ENCODE peak calls at places on chromosomes 6 and 20, in seven cellular contexts. One of them, this sample, is unnamed.

GRCh38 chr6:39029156-39030011 is 19.2 kb upstream of the GLP1R start:
- DNase-seq in A549: peak; percentile 4
- DNase-seq in IMR-90: no peak
- DNase-seq in psoas muscle: no peak
- DNase-seq in suprapubic skin: no peak
- DNase-seq in neural progenitor cell: peak; percentile 61
- DNase-seq in heart left ventricle: no peak
- DNase-seq in this sample: no peak

GRCh38 chr6:106163446-106163965 is 77.4 kb downstream of the PRDM1 start:
- DNase-seq in A549: no peak
- DNase-seq in heart left ventricle: peak; percentile 40
- DNase-seq in psoas muscle: peak; percentile 23
- DNase-seq in suprapubic skin: no peak
- DNase-seq in IMR-90: peak; percentile 76
- DNase-seq in neural progenitor cell: peak; percentile 29
- DNase-seq in this sample: no peak

GRCh38 chr20:5002077-5002413 is 735 bp upstream of the SLC23A2 start:
- DNase-seq in psoas muscle: no peak
- DNase-seq in IMR-90: no peak
- DNase-seq in suprapubic skin: no peak
- DNase-seq in heart left ventricle: no peak
- DNase-seq in neural progenitor cell: peak; percentile 18
- DNase-seq in A549: no peak
- DNase-seq in this sample: no peak

GRCh38 chr20:49187330-49188100 is 619 bp downstream of the STAU1 start:
- DNase-seq in suprapubic skin: no peak
- DNase-seq in neural progenitor cell: peak; percentile 70
- DNase-seq in IMR-90: no peak
- DNase-seq in A549: no peak
- DNase-seq in psoas muscle: no peak
- DNase-seq in heart left ventricle: no peak
- DNase-seq in this sample: no peak

GRCh38 chr20:11891081-11891826 is 26.4 kb upstream of the BTBD3 start:
- DNase-seq in suprapubic skin: no peak
- DNase-seq in IMR-90: peak; percentile 34
- DNase-seq in heart left ventricle: peak; percentile 72
- DNase-seq in A549: peak; percentile 43
- DNase-seq in psoas muscle: peak; percentile 68
- DNase-seq in neural progenitor cell: peak; percentile 84
- DNase-seq in this sample: no peak

GRCh38 chr6:56490994-56491393 is 151.7 kb downstream of the DST start:
- DNase-seq in suprapubic skin: no peak
- DNase-seq in A549: no peak
- DNase-seq in psoas muscle: no peak
- DNase-seq in neural progenitor cell: no peak
- DNase-seq in heart left ventricle: no peak
- DNase-seq in IMR-90: peak; percentile 44
- DNase-seq in this sample: no peak

GRCh38 chr6:115706981-115707380 is 353.7 kb downstream of the FRK start:
- DNase-seq in A549: no peak
- DNase-seq in heart left ventricle: no peak
- DNase-seq in suprapubic skin: no peak
- DNase-seq in neural progenitor cell: no peak
- DNase-seq in IMR-90: no peak
- DNase-seq in psoas muscle: no peak
- DNase-seq in this sample: no peak

GRCh38 chr6:89162047-89162371 is 16.2 kb downstream of the PM20D2 start:
- DNase-seq in A549: no peak
- DNase-seq in neural progenitor cell: no peak
- DNase-seq in heart left ventricle: peak; percentile 39
- DNase-seq in suprapubic skin: no peak
- DNase-seq in psoas muscle: peak; percentile 32
- DNase-seq in IMR-90: no peak
- DNase-seq in this sample: no peak

GRCh38 chr6:158536084-158536890 is 23.6 kb upstream of the TMEM181 start:
- DNase-seq in IMR-90: peak; percentile 65
- DNase-seq in suprapubic skin: no peak
- DNase-seq in A549: peak; percentile 59
- DNase-seq in psoas muscle: peak; percentile 66
- DNase-seq in neural progenitor cell: peak; percentile 92
- DNase-seq in heart left ventricle: peak; percentile 73
- DNase-seq in this sample: no peak

GRCh38 chr6:110398778-110399177 is 16.6 kb downstream of the DDO start:
- DNase-seq in heart left ventricle: no peak
- DNase-seq in suprapubic skin: no peak
- DNase-seq in neural progenitor cell: no peak
- DNase-seq in A549: no peak
- DNase-seq in psoas muscle: no peak
- DNase-seq in IMR-90: peak; percentile 38
- DNase-seq in this sample: no peak

GRCh38 chr20:58174708-58175287 is 53.7 kb downstream of the ANKRD60 start:
- DNase-seq in suprapubic skin: no peak
- DNase-seq in IMR-90: no peak
- DNase-seq in A549: no peak
- DNase-seq in neural progenitor cell: peak; percentile 37
- DNase-seq in psoas muscle: peak; percentile 64
- DNase-seq in heart left ventricle: peak; percentile 77
- DNase-seq in this sample: no peak

GRCh38 chr6:9138856-9139426 is 703.6 kb upstream of the SLC35B3 start:
- DNase-seq in A549: no peak
- DNase-seq in heart left ventricle: no peak
- DNase-seq in IMR-90: peak; percentile 28
- DNase-seq in psoas muscle: no peak
- DNase-seq in suprapubic skin: no peak
- DNase-seq in neural progenitor cell: no peak
- DNase-seq in this sample: no peak

GRCh38 chr6:34546551-34547321 is 9.4 kb downstream of the SPDEF start:
- DNase-seq in heart left ventricle: peak; percentile 62
- DNase-seq in neural progenitor cell: no peak
- DNase-seq in suprapubic skin: no peak
- DNase-seq in IMR-90: no peak
- DNase-seq in A549: peak; percentile 73
- DNase-seq in psoas muscle: peak; percentile 32
- DNase-seq in this sample: no peak

GRCh38 chr6:139375239-139376053 is 998 bp upstream of the CITED2 start:
- DNase-seq in neural progenitor cell: peak; percentile 96
- DNase-seq in suprapubic skin: peak; percentile 94
- DNase-seq in IMR-90: peak; percentile 98
- DNase-seq in psoas muscle: peak; percentile 91
- DNase-seq in A549: peak; percentile 93
- DNase-seq in heart left ventricle: peak; percentile 94
- DNase-seq in this sample: peak; percentile 60

GRCh38 chr6:139378226-139378625 is 3.8 kb upstream of the CITED2 start:
- DNase-seq in A549: no peak
- DNase-seq in psoas muscle: no peak
- DNase-seq in neural progenitor cell: no peak
- DNase-seq in heart left ventricle: no peak
- DNase-seq in suprapubic skin: no peak
- DNase-seq in IMR-90: no peak
- DNase-seq in this sample: no peak

GRCh38 chr6:139376054-139376355 is 1.6 kb upstream of the CITED2 start:
- DNase-seq in IMR-90: no peak
- DNase-seq in A549: no peak
- DNase-seq in psoas muscle: peak; percentile 24
- DNase-seq in suprapubic skin: no peak
- DNase-seq in neural progenitor cell: no peak
- DNase-seq in heart left ventricle: peak; percentile 39
- DNase-seq in this sample: no peak

GRCh38 chr6:139374357-139375238 is at the start of gene CITED2:
- DNase-seq in heart left ventricle: peak; percentile 95
- DNase-seq in suprapubic skin: peak; percentile 97
- DNase-seq in neural progenitor cell: peak; percentile 97
- DNase-seq in A549: peak; percentile 92
- DNase-seq in psoas muscle: peak; percentile 93
- DNase-seq in IMR-90: peak; percentile 96
- DNase-seq in this sample: peak; percentile 68

DNA sequence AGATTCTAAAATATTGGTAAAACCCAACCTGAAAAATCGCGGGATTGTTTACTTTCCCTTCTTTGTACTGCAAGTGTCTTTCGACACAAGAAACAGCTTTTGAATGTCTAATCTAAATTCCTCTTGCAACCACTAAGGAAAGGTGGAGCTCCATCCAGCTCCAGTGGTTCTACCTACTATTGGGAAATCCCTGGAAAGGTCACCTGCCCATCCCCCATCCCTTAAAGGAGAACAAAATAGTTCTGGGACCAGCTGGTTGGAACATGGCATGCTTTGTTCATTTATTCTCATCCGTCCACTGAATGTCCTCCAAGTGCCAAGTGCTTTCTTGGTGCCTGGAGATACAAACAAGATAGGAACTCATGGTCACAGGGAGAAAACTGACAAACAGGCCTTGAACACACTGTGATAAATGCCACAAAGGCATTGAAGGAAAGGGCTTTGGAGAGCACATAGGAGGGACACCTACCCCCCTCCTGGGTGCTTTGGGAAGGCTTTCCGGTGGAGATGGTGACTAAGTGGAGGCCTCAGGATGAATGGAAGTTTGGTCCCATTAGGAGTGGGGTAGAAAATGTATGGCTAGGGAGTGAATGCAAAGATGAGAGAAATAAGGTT is 2.3 kb upstream of the CITED2 start:
- DNase-seq in heart left ventricle: peak; percentile 63
- DNase-seq in A549: peak; percentile 44
- DNase-seq in neural progenitor cell: peak; percentile 26
- DNase-seq in psoas muscle: peak; percentile 39
- DNase-seq in suprapubic skin: no peak
- DNase-seq in IMR-90: peak; percentile 41
- DNase-seq in this sample: no peak
- TF ChIP-seq CTCF in heart left ventricle: peak; percentile 8
- TF ChIP-seq CTCF in A549: no peak
- TF ChIP-seq CTCF in neural progenitor cell: no peak
- TF ChIP-seq CTCF in psoas muscle: no peak
- TF ChIP-seq CTCF in suprapubic skin: peak; percentile 17
- TF ChIP-seq CTCF in IMR-90: no peak
- TF ChIP-seq CTCF in this sample: peak; percentile 30

DNA sequence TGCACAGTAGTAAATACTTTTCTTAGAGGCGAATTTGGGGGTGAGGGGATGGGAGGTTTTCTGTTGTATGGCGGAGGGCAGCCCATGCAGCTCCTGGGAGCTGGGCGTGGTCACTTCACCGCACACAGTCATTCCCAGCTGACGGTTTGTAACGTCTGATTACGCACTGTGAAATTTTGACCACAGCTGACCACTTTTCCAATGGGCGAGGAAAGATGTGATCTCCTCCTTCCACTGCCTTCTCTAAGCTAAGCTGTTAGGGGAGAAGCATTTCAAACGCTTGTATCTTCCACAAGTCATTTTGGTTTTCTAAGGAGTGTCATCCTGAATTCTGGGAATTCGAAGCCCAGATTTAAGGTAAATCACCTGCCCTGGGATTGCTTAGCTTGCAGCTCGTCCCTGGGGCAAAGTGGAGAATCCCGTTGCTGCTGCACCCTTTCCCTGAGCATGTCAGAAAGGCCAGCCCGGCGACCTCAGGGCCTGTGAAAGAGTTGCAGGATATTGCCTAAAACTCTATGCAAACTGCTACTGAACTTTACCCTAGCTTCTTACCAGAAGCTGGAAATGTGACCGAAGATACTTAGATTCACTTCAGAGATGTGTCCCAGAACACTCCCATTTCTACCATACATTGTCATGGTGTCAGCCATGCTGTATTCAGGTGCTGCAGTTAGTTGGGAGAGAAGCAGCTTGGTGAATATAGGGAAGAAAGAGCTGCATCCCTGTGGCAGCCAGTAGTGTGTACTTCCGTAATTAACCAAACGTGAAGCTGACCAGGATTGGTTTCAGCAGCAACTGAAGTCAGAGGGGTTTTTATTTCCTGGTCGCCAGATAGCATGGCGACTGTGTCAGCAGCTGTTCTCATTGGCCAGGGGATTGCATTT is 58.9 kb downstream of the RREB1 start:
- DNase-seq in suprapubic skin: no peak
- DNase-seq in A549: no peak
- DNase-seq in IMR-90: peak; percentile 87
- DNase-seq in heart left ventricle: no peak
- DNase-seq in neural progenitor cell: no peak
- DNase-seq in psoas muscle: no peak
- DNase-seq in this sample: no peak
- H3K4me1 ChIP-seq in suprapubic skin: peaks cover 81% of the 10 kb centered on the region
- H3K4me1 ChIP-seq in A549: peaks cover 50% of the 10 kb centered on the region
- H3K4me1 ChIP-seq in IMR-90: peaks cover 36% of the 10 kb centered on the region
- H3K4me1 ChIP-seq in heart left ventricle: peaks cover 23% of the 10 kb centered on the region
- H3K4me1 ChIP-seq in neural progenitor cell: peaks cover 17% of the 10 kb centered on the region
- H3K4me1 ChIP-seq in psoas muscle: peaks cover 83% of the 10 kb centered on the region
- H3K4me1 ChIP-seq in this sample: peaks cover 49% of the 10 kb centered on the region

GRCh38 chr6:163461696-163462095 is 47.2 kb downstream of the QKI start:
- DNase-seq in suprapubic skin: no peak
- DNase-seq in heart left ventricle: no peak
- DNase-seq in IMR-90: no peak
- DNase-seq in neural progenitor cell: no peak
- DNase-seq in psoas muscle: no peak
- DNase-seq in A549: no peak
- DNase-seq in this sample: no peak

GRCh38 chr6:163457637-163458561 is 43.4 kb downstream of the QKI start:
- DNase-seq in IMR-90: peak; percentile 95
- DNase-seq in psoas muscle: peak; percentile 20
- DNase-seq in heart left ventricle: no peak
- DNase-seq in neural progenitor cell: no peak
- DNase-seq in A549: peak; percentile 42
- DNase-seq in suprapubic skin: no peak
- DNase-seq in this sample: no peak

GRCh38 chr6:163460307-163460782 is 45.8 kb downstream of the QKI start:
- DNase-seq in suprapubic skin: no peak
- DNase-seq in neural progenitor cell: peak; percentile 42
- DNase-seq in IMR-90: peak; percentile 42
- DNase-seq in psoas muscle: no peak
- DNase-seq in heart left ventricle: no peak
- DNase-seq in A549: no peak
- DNase-seq in this sample: no peak

GRCh38 chr6:163459007-163459406 is 44.5 kb downstream of the QKI start:
- DNase-seq in neural progenitor cell: no peak
- DNase-seq in A549: no peak
- DNase-seq in heart left ventricle: no peak
- DNase-seq in IMR-90: no peak
- DNase-seq in suprapubic skin: no peak
- DNase-seq in psoas muscle: no peak
- DNase-seq in this sample: no peak

GRCh38 chr6:163459536-163459935 is 45.0 kb downstream of the QKI start:
- DNase-seq in heart left ventricle: no peak
- DNase-seq in psoas muscle: no peak
- DNase-seq in IMR-90: peak; percentile 59
- DNase-seq in neural progenitor cell: no peak
- DNase-seq in suprapubic skin: no peak
- DNase-seq in A549: no peak
- DNase-seq in this sample: no peak
- H3K27ac ChIP-seq in heart left ventricle: no peak overlapping the region
- H3K27ac ChIP-seq in psoas muscle: peak overlapping the region; percentile 73
- H3K27ac ChIP-seq in IMR-90: no peak overlapping the region
- H3K27ac ChIP-seq in neural progenitor cell: no peak overlapping the region
- H3K27ac ChIP-seq in suprapubic skin: no peak overlapping the region
- H3K27ac ChIP-seq in A549: peak overlapping the region; percentile 70
- H3K27ac ChIP-seq in this sample: no peak overlapping the region

DNA sequence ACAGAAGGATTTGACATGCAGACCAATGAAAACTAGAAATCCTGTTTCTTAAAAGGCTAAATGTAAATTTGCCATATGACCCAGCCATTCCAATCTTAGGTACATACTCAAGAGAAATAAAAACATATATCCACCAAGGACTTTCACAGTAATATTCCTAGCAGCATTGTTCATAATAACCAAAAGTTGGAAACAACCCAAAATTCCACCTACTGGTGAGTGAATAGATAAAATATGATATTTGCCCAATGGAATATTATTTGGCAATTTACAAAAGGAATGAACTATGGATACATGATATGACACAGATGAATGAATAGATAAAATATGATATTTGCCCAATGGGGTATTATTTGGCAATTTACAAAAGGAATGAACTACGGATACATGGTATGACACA is 22.7 kb downstream of the MTCL3 start:
- DNase-seq in psoas muscle: no peak
- DNase-seq in heart left ventricle: no peak
- DNase-seq in suprapubic skin: no peak
- DNase-seq in IMR-90: peak; percentile 25
- DNase-seq in neural progenitor cell: no peak
- DNase-seq in A549: no peak
- DNase-seq in this sample: no peak
- TF ChIP-seq CTCF in psoas muscle: no peak
- TF ChIP-seq CTCF in heart left ventricle: no peak
- TF ChIP-seq CTCF in suprapubic skin: no peak
- TF ChIP-seq CTCF in IMR-90: no peak
- TF ChIP-seq CTCF in neural progenitor cell: no peak
- TF ChIP-seq CTCF in A549: no peak
- TF ChIP-seq CTCF in this sample: no peak